ENCODE peak calls at places on chromosomes 4 and X, in ten cellular contexts. J is body of pancreas, Y is hepatocyte, O is cardiac muscle cell, N is bronchial epithelial cell, L is right lobe of liver, S is HCT116, A is tibial nerve, M is pancreas, R is brain microvascular endothelial cell. F is an unnamed sample.
A peak's percentile ranks its signal among the peaks of the same experiment; 100 is the strongest.

GRCh38 chr4:23040539-23040938 is 347.8 kb downstream of the GBA3 start:
- DNase-seq in J (no peak), Y (no peak), O (no peak), N (no peak), L (no peak), S (no peak), A (no peak), M (no peak), R (no peak), F (no peak)

GRCh38 chrX:40755291-40756249 is 20.2 kb upstream of the MED14 start:
- DNase-seq in J (peak; percentile 46), Y (no peak), O (peak; percentile 40), N (peak; percentile 3), L (no peak), S (no peak), A (no peak), M (no peak), R (peak; percentile 9), F (no peak)

GRCh38 chrX:72348247-72348979 is 42.7 kb upstream of the CITED1 start:
- DNase-seq in J (no peak), Y (no peak), O (no peak), N (no peak), L (no peak), S (no peak), A (no peak), M (no peak), R (no peak), F (no peak)

GRCh38 chr4:5804656-5805055 is 88.2 kb downstream of the CRMP1 start:
- DNase-seq in J (no peak), Y (no peak), O (no peak), N (no peak), L (no peak), S (no peak), A (no peak), M (no peak), R (no peak), F (no peak)

GRCh38 chr4:33649015-33649414 is 2595.3 kb downstream of the ARAP2 start:
- DNase-seq in J (no peak), Y (peak; percentile 36), O (peak; percentile 66), N (peak; percentile 10), L (no peak), S (peak; percentile 21), A (no peak), M (no peak), R (no peak), F (no peak)

GRCh38 chrX:149527705-149528104 is 13.1 kb upstream of the EOLA1 start:
- DNase-seq in J (no peak), Y (no peak), O (peak; percentile 24), N (peak; percentile 49), L (no peak), S (no peak), A (no peak), M (no peak), R (peak; percentile 19), F (no peak)

GRCh38 chrX:150968862-150969720 is 14.0 kb upstream of the HMGB3 start:
- DNase-seq in J (no peak), Y (no peak), O (no peak), N (no peak), L (no peak), S (no peak), A (no peak), M (no peak), R (no peak), F (no peak)

GRCh38 chr4:71294301-71294700 is 44.5 kb upstream of the SLC4A4 start:
- DNase-seq in J (no peak), Y (no peak), O (no peak), N (peak; percentile 22), L (no peak), S (no peak), A (no peak), M (no peak), R (peak; percentile 19), F (no peak)

GRCh38 chrX:73916931-73917657 is 354.1 kb downstream of the CHIC1 start:
- DNase-seq in J (no peak), Y (peak; percentile 56), O (peak; percentile 95), N (peak; percentile 85), L (no peak), S (peak; percentile 4), A (no peak), M (no peak), R (peak; percentile 86), F (no peak)

GRCh38 chrX:11470231-11470630 is 177.0 kb downstream of the AMELX start:
- DNase-seq in J (no peak), Y (no peak), O (peak; percentile 74), N (peak; percentile 53), L (no peak), S (no peak), A (no peak), M (no peak), R (peak; percentile 75), F (no peak)

GRCh38 chr4:173477016-173477415 is 53.0 kb downstream of the HAND2 start:
- DNase-seq in J (no peak), Y (no peak), O (no peak), N (no peak), L (no peak), S (no peak), A (no peak), M (no peak), R (no peak), F (no peak)

GRCh38 chr4:5448286-5448685 is 260.1 kb downstream of the EVC2 start:
- DNase-seq in J (no peak), Y (no peak), O (no peak), N (no peak), L (peak; percentile 42), S (no peak), A (no peak), M (peak; percentile 36), R (no peak), F (no peak)

GRCh38 chr4:143355540-143356217 is 19.0 kb downstream of the GAB1 start:
- DNase-seq in J (no peak), Y (no peak), O (peak; percentile 47), N (peak; percentile 94), L (no peak), S (no peak), A (no peak), M (no peak), R (no peak), F (no peak)

GRCh38 chr4:119268466-119268865 is 53.5 kb downstream of the FABP2 start:
- DNase-seq in J (no peak), Y (no peak), O (no peak), N (peak; percentile 8), L (no peak), S (no peak), A (no peak), M (no peak), R (no peak), F (no peak)

DNA sequence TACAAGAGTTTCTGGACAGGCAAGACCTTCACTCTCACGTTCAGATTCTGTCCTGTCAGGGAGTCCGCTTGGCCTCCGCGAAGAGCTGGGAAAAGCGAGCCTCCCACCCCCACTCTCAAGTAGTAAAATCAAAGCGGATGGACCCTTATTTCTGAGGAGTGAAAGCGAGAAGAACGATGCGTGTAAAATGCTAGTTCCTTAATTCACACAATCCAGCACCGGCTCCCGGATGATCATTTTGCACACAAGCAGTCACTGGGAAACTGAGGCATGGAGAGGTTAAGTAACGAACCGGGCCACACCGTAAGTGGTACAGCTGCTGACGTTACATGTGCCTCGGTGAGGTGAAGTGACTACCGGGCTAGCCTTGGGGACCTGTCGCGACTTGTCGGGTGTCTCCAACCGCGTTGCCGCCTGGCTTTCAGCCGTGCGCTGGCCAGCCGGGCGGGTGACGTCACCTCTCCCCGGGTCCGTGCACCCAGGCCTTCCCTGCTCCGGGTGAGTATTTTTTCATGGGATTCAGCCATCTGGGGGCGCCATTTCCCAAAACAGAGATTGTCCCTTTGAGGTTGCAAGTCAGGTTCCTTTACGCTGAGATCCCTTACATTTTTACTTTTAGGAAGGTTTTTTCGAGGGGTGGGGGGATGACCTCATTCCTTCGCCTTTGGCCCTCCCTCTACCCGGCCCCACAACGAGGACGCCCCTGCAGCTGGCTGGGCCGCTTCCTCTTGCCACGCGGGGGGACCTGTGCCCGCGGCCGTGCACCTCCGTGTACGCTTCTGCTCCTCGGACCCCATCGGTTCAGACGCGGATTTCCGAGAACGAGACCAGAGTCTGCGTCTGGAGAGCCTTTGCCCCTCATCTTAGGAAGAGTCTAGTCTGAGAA is 3.4 kb upstream of the SFRP2 start:
- DNase-seq in J (peak; percentile 48), Y (peak; percentile 78), O (peak; percentile 25), N (peak; percentile 64), L (peak; percentile 57), S (no peak), A (peak; percentile 88), M (peak; percentile 39), R (peak; percentile 42), F (peak; percentile 84)
- TF ChIP-seq CTCF in J (peak; percentile 17), Y (peak; percentile 64), O (peak; percentile 37), N (peak; percentile 56), L (peak; percentile 32), S (peak; percentile 31), A (peak; percentile 41), M (no peak), R (peak; percentile 61), F (no peak)

GRCh38 chr4:48484494-48485168 is 1.5 kb downstream of the SLC10A4 start:
- DNase-seq in J (no peak), Y (no peak), O (no peak), N (no peak), L (no peak), S (no peak), A (no peak), M (no peak), R (no peak), F (no peak)
- H3K4me3 ChIP-seq in J (no peak overlapping the region), Y (no peak overlapping the region), O (no peak overlapping the region), N (no peak overlapping the region), L (no peak overlapping the region), S (peak overlapping the region; percentile 61), A (no peak overlapping the region), M (no peak overlapping the region), R (no peak overlapping the region), F (no peak overlapping the region)

GRCh38 chr4:851701-852430 is 25.9 kb upstream of the CPLX1 start:
- DNase-seq in J (peak; percentile 5), Y (no peak), O (no peak), N (no peak), L (no peak), S (no peak), A (no peak), M (no peak), R (no peak), F (no peak)
- H3K36me3 ChIP-seq in J (peaks cover 13% of the 10 kb centered on the region), Y (no peaks in the 10 kb centered on the region), O (peaks cover 1% of the 10 kb centered on the region), N (peaks cover 10% of the 10 kb centered on the region), L (no peaks in the 10 kb centered on the region), S (no peaks in the 10 kb centered on the region), A (no peaks in the 10 kb centered on the region), M (peaks cover 7% of the 10 kb centered on the region), R (peaks cover 30% of the 10 kb centered on the region), F (peaks cover 26% of the 10 kb centered on the region)

DNA sequence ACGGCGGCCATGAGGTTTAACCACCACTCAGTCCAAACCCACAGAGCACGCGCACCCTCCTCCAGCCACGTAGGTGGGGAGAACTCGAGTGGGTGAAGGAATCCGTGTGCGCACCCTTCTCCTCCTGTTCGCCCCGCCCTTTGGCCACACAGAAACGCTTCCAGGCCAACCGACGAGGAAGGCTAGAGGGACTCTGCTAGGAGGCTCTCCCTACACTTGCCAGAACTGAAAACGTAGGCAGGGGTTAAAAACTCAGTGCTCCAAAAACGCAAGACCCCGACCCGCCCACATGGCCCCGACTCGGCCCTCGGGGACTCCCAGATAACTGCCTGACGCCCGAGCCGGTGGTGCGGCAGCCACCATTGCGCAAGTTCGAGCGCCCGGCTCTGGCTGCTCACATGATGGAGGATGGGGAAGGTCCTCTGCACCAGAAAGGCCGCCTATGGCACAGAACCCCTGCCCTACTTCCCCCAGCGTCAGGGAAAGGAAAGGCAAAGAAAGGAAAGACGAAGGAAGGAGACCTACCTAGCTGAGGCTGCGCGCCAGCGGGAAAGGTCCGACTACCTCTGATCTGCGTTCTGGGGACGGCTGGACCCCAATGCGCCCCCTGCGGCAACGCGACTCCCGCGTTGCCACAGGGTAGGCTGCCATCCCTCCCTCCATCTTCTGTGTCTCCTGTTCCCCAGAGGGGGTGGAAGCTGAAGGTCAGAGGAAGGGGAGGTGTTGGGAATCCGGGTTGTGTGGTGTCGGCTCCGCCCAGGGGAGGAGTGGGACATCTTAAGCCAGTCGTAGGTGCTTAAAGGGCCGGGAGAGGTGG is 201.9 kb upstream of the AGTR2 start:
- DNase-seq in J (peak; percentile 39), Y (peak; percentile 77), O (peak; percentile 72), N (peak; percentile 31), L (peak; percentile 59), S (peak; percentile 63), A (peak; percentile 5), M (peak; percentile 36), R (no peak), F (peak; percentile 82)
- TF ChIP-seq CTCF in J (no peak), Y (peak; percentile 34), O (peak; percentile 15), N (peak; percentile 22), L (no peak), S (no peak), A (no peak), M (no peak), R (peak; percentile 25), F (no peak)